ENCODE peak calls at places on chromosomes 13 and 19, in four cellular contexts. O is smooth muscle cell of the brain vasculature, B is bronchial epithelial cell, N is neural progenitor cell. D is an unnamed sample.

GRCh38 chr13:86810385-86810784 is 860.8 kb upstream of the SLITRK5 start:
- DNase-seq in O (no peak), B (no peak), N (no peak), D (no peak)

GRCh38 chr19:30222428-30222873 is 149.7 kb upstream of the ZNF536 start:
- DNase-seq in O (no peak), N (peak; percentile 75), B (no peak), D (no peak)

GRCh38 chr13:112771877-112772538 is 82.2 kb downstream of the ATP11A start:
- DNase-seq in B (no peak), N (no peak), O (no peak), D (no peak)

GRCh38 chr19:30841934-30842333 is 469.8 kb downstream of the ZNF536 start:
- DNase-seq in N (no peak), B (no peak), O (no peak), D (no peak)

GRCh38 chr19:45139286-45140143 is 21.3 kb downstream of the NKPD1 start:
- DNase-seq in B (no peak), O (no peak), N (no peak), D (no peak)

GRCh38 chr19:56119585-56119978 is 1.5 kb downstream of the ZNF787 start:
- DNase-seq in N (no peak), B (no peak), O (no peak), D (no peak)

GRCh38 chr13:109968876-109969577 is 182.6 kb upstream of the IRS2 start:
- DNase-seq in N (no peak), O (no peak), B (no peak), D (no peak)

GRCh38 chr13:74115138-74115537 is 19.1 kb downstream of the KLF12 start:
- DNase-seq in B (peak; percentile 59), O (no peak), N (no peak), D (no peak)

GRCh38 chr13:71577127-71577526 is 289.9 kb downstream of the DACH1 start:
- DNase-seq in O (no peak), B (peak; percentile 36), N (no peak), D (no peak)

GRCh38 chr19:8445488-8446001 is 770 bp downstream of the HNRNPM start:
- DNase-seq in B (peak; percentile 25), N (peak; percentile 78), O (no peak), D (peak; percentile 26)

GRCh38 chr13:80591978-80592377 is 251.1 kb upstream of the SPRY2 start:
- DNase-seq in N (no peak), B (no peak), O (no peak), D (no peak)

D was measured in T-cell.